ENCODE peak calls at places on chromosomes 13 and 19, in ten cellular contexts. B, I, M, S, F, W, U, N, L and K are unnamed samples.

GRCh38 chr13:113636266-113636963 is 21.6 kb downstream of the ATP4B start:
- DNase-seq in W (no peak), M (no peak), S (no peak), L (no peak), F (no peak), B (no peak), U (no peak), I (no peak), N (no peak), K (no peak)

GRCh38 chr19:1086618-1087017 is 8.6 kb downstream of the POLR2E start:
- DNase-seq in N (no peak), S (no peak), I (no peak), B (no peak), L (no peak), F (no peak), W (no peak), M (no peak), U (no peak), K (no peak)

GRCh38 chr19:58252102-58252685 is 23.5 kb downstream of the ZNF544 start:
- DNase-seq in L (peak; percentile 28), B (peak; percentile 42), M (no peak), W (no peak), U (no peak), S (no peak), F (no peak), N (no peak), I (no peak), K (no peak)

GRCh38 chr13:98174321-98174720 is 2.7 kb downstream of the RNF113B start:
- DNase-seq in L (no peak), I (no peak), U (no peak), W (no peak), N (no peak), M (no peak), B (peak; percentile 29), S (no peak), F (no peak), K (no peak)

GRCh38 chr13:73751290-73751689 is 382.9 kb downstream of the KLF12 start:
- DNase-seq in S (no peak), F (no peak), L (no peak), N (no peak), I (no peak), W (no peak), B (no peak), U (no peak), M (no peak), K (no peak)

GRCh38 chr13:86174632-86175031 is 375.4 kb upstream of the SLITRK6 start:
- DNase-seq in I (no peak), U (no peak), B (peak; percentile 19), W (no peak), F (no peak), N (no peak), L (no peak), M (no peak), S (no peak), K (no peak)

GRCh38 chr19:1104452-1105216 is 840 bp downstream of the GPX4 start:
- DNase-seq in W (peak; percentile 69), L (peak; percentile 82), U (peak; percentile 78), S (peak; percentile 78), F (peak; percentile 70), N (peak; percentile 57), I (peak; percentile 67), M (peak; percentile 64), B (peak; percentile 59), K (peak; percentile 79)

GRCh38 chr19:662207-662961 is 630 bp downstream of the RNF126 start:
- DNase-seq in I (peak; percentile 63), F (no peak), W (peak; percentile 38), M (no peak), B (peak; percentile 31), U (peak; percentile 56), L (peak; percentile 75), N (peak; percentile 51), S (peak; percentile 43), K (peak; percentile 12)

GRCh38 chr19:29812881-29813275 is 1.1 kb downstream of the CCNE1 start:
- DNase-seq in N (no peak), M (no peak), U (no peak), F (no peak), W (no peak), B (no peak), L (no peak), I (no peak), S (no peak), K (no peak)

GRCh38 chr13:99681695-99682094 is 180.4 kb downstream of the TM9SF2 start:
- DNase-seq in W (no peak), M (no peak), S (no peak), B (no peak), L (no peak), N (no peak), I (no peak), U (no peak), F (no peak), K (no peak)

GRCh38 chr19:40803857-40804782 is 5.1 kb downstream of the EGLN2 start:
- DNase-seq in U (no peak), M (no peak), S (no peak), I (no peak), F (peak; percentile 70), W (no peak), B (no peak), L (peak; percentile 26), N (no peak), K (no peak)

GRCh38 chr13:20497376-20497775 is 28.3 kb downstream of the CRYL1 start:
- DNase-seq in N (no peak), I (no peak), B (no peak), M (no peak), U (no peak), L (no peak), W (no peak), F (no peak), S (no peak), K (no peak)